ENCODE peak calls at places on chromosomes 13 and 19, in five cellular contexts. Q is endothelial cell of umbilical vein, W is A549, F is K562, X is H1. L is an unnamed sample.

GRCh38 chr13:71316964-71317363 is 550.0 kb downstream of the DACH1 start:
- DNase-seq in F (no peak), X (no peak), W (no peak), Q (no peak), L (no peak)

GRCh38 chr13:109271991-109272454 is 514.4 kb downstream of the IRS2 start:
- DNase-seq in X (no peak), W (peak; percentile 85), F (no peak), Q (no peak), L (no peak)

GRCh38 chr13:43268632-43269031 is 245.2 kb downstream of the DNAJC15 start:
- DNase-seq in X (no peak), W (no peak), Q (no peak), F (no peak), L (no peak)

GRCh38 chr19:18401580-18402112 is 4.2 kb upstream of the LRRC25 start:
- DNase-seq in W (peak; percentile 85), X (no peak), Q (no peak), F (peak; percentile 63), L (peak; percentile 98)

GRCh38 chr19:51020988-51021651 is 1.6 kb upstream of the KLK10 start:
- DNase-seq in X (no peak), Q (peak; percentile 67), F (peak; percentile 48), W (peak; percentile 70), L (peak; percentile 71)

GRCh38 chr13:79531542-79532239 is 50.7 kb downstream of the NDFIP2 start:
- DNase-seq in X (no peak), F (no peak), Q (no peak), W (no peak), L (no peak)

GRCh38 chr19:5104871-5105351 is 136.0 kb downstream of the KDM4B start:
- DNase-seq in W (no peak), F (no peak), Q (no peak), X (no peak), L (no peak)

GRCh38 chr13:41224113-41225110 is 30.0 kb upstream of the KBTBD7 start:
- DNase-seq in Q (no peak), F (no peak), X (no peak), W (no peak), L (no peak)

GRCh38 chr19:31818740-31819228 is 469.5 kb upstream of the TSHZ3 start:
- DNase-seq in Q (no peak), W (no peak), X (no peak), F (no peak), L (no peak)

GRCh38 chr13:64154514-64154913 is 2738.9 kb upstream of the PCDH20 start:
- DNase-seq in W (peak; percentile 1), Q (peak; percentile 69), F (no peak), X (no peak), L (peak; percentile 4)

GRCh38 chr13:29573190-29573589 is 22.3 kb downstream of the SLC7A1 start:
- DNase-seq in F (no peak), X (no peak), Q (peak; percentile 19), W (no peak), L (peak; percentile 61)

GRCh38 chr19:12880551-12881171 is 588 bp downstream of the DNASE2 start:
- DNase-seq in X (no peak), W (no peak), Q (no peak), F (no peak), L (peak; percentile 22)

GRCh38 chr13:20391597-20392452 is 133.8 kb downstream of the CRYL1 start:
- DNase-seq in F (no peak), Q (no peak), W (peak; percentile 50), X (no peak), L (no peak)

GRCh38 chr13:24341439-24341838 is 32.1 kb downstream of the C1QTNF9 start:
- DNase-seq in F (no peak), W (no peak), X (no peak), Q (no peak), L (peak; percentile 22)

GRCh38 chr13:99648905-99649304 is 147.6 kb downstream of the TM9SF2 start:
- DNase-seq in W (no peak), Q (no peak), X (no peak), F (no peak), L (no peak)
- TF ChIP-seq MAX in W (no peak), Q (no peak), X (no peak), F (no peak), L (no peak)

DNA sequence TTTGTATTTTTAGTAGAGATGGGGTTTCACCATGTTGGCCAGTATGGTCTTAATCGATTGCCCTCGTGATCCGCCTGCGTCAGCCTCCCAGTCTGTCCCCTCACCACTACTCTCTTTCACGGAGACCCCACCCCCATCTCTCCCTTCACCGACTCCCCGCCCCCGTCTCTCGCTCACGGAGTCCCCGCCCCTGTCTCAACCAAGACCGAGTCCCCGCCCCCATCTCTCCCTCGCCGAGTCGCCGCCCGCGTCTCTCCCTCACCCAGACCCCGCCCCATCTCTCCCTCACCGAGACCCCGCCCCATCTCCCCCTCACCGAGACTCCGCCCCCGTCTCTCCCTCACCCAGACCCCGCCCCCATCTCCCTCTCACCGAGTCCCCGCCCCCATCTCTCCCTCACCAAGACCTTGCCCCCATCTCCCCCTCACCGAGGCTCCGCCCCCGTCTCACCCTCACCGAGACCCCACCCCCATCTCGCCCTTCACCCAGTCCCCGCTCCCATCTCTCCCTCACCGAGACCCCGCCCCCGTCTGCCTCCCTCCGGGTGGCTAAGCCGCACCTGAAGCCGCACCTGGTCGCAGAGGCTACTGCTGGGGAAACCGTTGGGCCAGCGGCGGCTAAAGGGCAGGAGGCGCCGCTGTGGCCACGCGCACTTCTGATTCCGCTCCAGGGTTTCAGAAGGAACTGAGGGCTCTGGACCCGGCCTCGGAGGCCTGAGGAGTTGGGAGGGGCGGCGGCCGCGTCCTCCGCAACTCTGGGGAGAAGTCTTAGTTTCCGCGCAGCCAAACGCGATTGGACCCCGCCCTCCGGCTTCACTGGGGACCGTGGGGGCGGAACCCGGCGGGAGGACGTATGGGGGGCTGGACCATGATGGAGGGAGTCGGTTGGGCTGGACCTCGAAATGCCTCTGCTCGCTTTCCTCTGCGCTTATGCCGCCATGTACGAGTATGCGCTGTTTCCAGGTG is 17.1 kb upstream of the ZNF846 start:
- DNase-seq in W (peak; percentile 93), Q (peak; percentile 92), X (peak; percentile 98), F (peak; percentile 98), L (peak; percentile 99)
- TF ChIP-seq POLR2A in W (no peak), Q (peak; percentile 54), X (peak; percentile 82), F (peak; percentile 93), L (peak; percentile 60)

GRCh38 chr19:7998081-7998480 is 7.4 kb downstream of the ELAVL1 start:
- DNase-seq in W (no peak), X (no peak), F (no peak), Q (no peak), L (peak; percentile 35)

GRCh38 chr19:7993560-7993959 is 11.9 kb downstream of the ELAVL1 start:
- DNase-seq in X (no peak), W (no peak), F (no peak), Q (no peak), L (no peak)

GRCh38 chr19:7994114-7994513 is 11.3 kb downstream of the ELAVL1 start:
- DNase-seq in X (no peak), W (no peak), F (no peak), Q (no peak), L (peak; percentile 36)

GRCh38 chr19:7994923-7995682 is 10.3 kb downstream of the ELAVL1 start:
- DNase-seq in Q (no peak), X (no peak), W (no peak), F (no peak), L (no peak)

GRCh38 chr19:7995756-7996155 is 9.7 kb downstream of the ELAVL1 start:
- DNase-seq in W (no peak), Q (no peak), X (no peak), F (no peak), L (no peak)
- TF ChIP-seq MAX in W (no peak), Q (no peak), X (no peak), F (no peak), L (no peak)

DNA sequence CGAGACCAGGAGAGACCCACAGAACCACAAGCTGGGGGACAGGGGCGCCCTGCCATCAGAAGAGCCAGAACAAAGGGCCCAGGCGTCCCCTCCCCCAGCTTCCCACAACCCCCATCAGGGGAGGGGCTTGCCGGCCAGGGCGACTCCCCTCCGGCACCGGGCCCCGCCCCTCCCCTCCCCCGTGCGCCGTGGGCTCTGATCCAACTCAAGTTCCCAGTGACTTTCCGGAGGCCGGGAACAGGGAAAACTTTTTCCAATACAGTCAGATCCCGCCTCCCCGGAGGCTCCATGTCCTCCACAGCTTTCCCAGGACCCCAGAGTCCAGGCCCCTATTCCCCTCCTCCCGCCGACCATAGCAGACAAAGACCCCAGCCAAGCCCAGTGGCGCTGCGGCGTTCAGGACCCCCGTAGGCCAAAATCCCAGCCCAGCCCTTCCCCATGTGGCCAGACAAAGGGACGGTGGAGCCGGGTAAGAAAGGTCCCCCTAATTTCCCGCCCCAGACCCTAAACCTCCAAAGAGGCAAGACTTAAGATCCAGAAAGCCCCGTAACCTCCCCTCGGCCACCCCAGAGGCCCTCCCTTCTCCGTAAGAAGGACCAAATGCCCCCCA is 673 bp downstream of the TEAD2 start:
- DNase-seq in X (no peak), F (peak; percentile 90), W (peak; percentile 91), Q (peak; percentile 92), L (no peak)
- TF ChIP-seq POLR2A in X (peak; percentile 86), F (peak; percentile 48), W (no peak), Q (peak; percentile 84), L (no peak)

GRCh38 chr13:39144941-39145533 is 106.8 kb downstream of the NHLRC3 start:
- DNase-seq in W (peak; percentile 52), F (peak; percentile 41), X (peak; percentile 31), Q (peak; percentile 65), L (peak; percentile 71)

GRCh38 chr13:39144391-39144790 is 106.1 kb downstream of the NHLRC3 start:
- DNase-seq in Q (no peak), F (no peak), W (no peak), X (no peak), L (no peak)

GRCh38 chr13:39149896-39150295 is 111.6 kb downstream of the NHLRC3 start:
- DNase-seq in Q (no peak), W (no peak), X (no peak), F (no peak), L (no peak)

GRCh38 chr13:39148513-39148961 is 110.3 kb downstream of the NHLRC3 start:
- DNase-seq in Q (no peak), F (no peak), X (no peak), W (no peak), L (peak; percentile 72)
- TF ChIP-seq MAX in Q (no peak), F (no peak), X (no peak), W (no peak), L (peak; percentile 15)

L was measured in NB4.